ENCODE peak calls at places on chromosomes 4 and X, in six cellular contexts. W is tibial artery; U is lower leg skin; D is H7; B is effector memory CD4-positive, alpha-beta T cell; J is lung. R is an unnamed sample.

GRCh38 chr4:1354136-1354982 is 7.4 kb downstream of the UVSSA start:
- DNase-seq in J (no peak), W (no peak), D (peak), U (no peak), B (no peak), R (no peak)

GRCh38 chr4:39469429-39470077 is 10.7 kb downstream of the LIAS start:
- DNase-seq in W (peak), B (no peak), J (no peak), D (peak), U (no peak), R (peak)

GRCh38 chr4:27123050-27123768 is 262.6 kb downstream of the STIM2 start:
- DNase-seq in W (no peak), B (no peak), D (peak), U (no peak), J (no peak), R (no peak)

GRCh38 chrX:134026732-134027311 is 41.4 kb upstream of the GPC3 start:
- DNase-seq in W (peak), U (no peak), D (peak), J (peak), B (no peak), R (no peak)

GRCh38 chrX:77431227-77431626 is 16.0 kb upstream of the FGF16 start:
- DNase-seq in U (no peak), J (no peak), W (peak), B (no peak), D (no peak), R (peak)

GRCh38 chr4:41505161-41505653 is 32.8 kb upstream of the LIMCH1 start:
- DNase-seq in J (no peak), D (no peak), W (peak), B (no peak), U (no peak), R (no peak)

GRCh38 chrX:150094996-150095395 is 156.7 kb upstream of the EOLA2 start:
- DNase-seq in D (no peak), W (no peak), B (no peak), U (no peak), J (no peak), R (no peak)

GRCh38 chr4:168811793-168812651 is 198.0 kb downstream of the CBR4 start:
- DNase-seq in D (no peak), J (no peak), B (no peak), W (no peak), U (no peak), R (no peak)

GRCh38 chr4:138706206-138706605 is 309.4 kb upstream of the NOCT start:
- DNase-seq in B (no peak), W (no peak), U (no peak), D (no peak), J (no peak), R (no peak)

GRCh38 chrX:106286053-106286650 is 118.0 kb downstream of the PWWP3B start:
- DNase-seq in W (no peak), B (no peak), D (no peak), U (no peak), J (no peak), R (no peak)

GRCh38 chrX:26651755-26652154 is 435.8 kb downstream of the MAGEB5 start:
- DNase-seq in U (no peak), B (no peak), W (no peak), J (no peak), D (no peak), R (no peak)

GRCh38 chr4:188018262-188018661 is 22.7 kb downstream of the ZFP42 start:
- DNase-seq in U (no peak), B (no peak), D (no peak), J (no peak), W (no peak), R (no peak)

GRCh38 chr4:81648576-81649272 is 177.0 kb upstream of the RASGEF1B start:
- DNase-seq in B (no peak), J (no peak), W (no peak), D (no peak), U (no peak), R (peak)

GRCh38 chr4:114302472-114302871 is 296.1 kb upstream of the UGT8 start:
- DNase-seq in W (no peak), U (no peak), J (no peak), D (peak), B (no peak), R (no peak)

GRCh38 chr4:14428125-14428524 is 574.2 kb upstream of the CPEB2 start:
- DNase-seq in J (no peak), B (no peak), U (no peak), D (no peak), W (no peak), R (no peak)

GRCh38 chrX:78329486-78329885 is 2.1 kb upstream of the CYSLTR1 start:
- DNase-seq in B (no peak), D (no peak), J (no peak), U (no peak), W (no peak), R (no peak)

GRCh38 chr4:48943387-48943786 is 36.8 kb upstream of the OCIAD2 start:
- DNase-seq in J (no peak), U (no peak), W (no peak), B (no peak), D (peak), R (no peak)

GRCh38 chrX:38750551-38750950 is 50.7 kb upstream of the MID1IP1 start:
- DNase-seq in U (no peak), D (no peak), J (no peak), B (no peak), W (no peak), R (no peak)

GRCh38 chr4:48571471-48571870 is 81.4 kb downstream of the ZAR1 start:
- DNase-seq in U (no peak), D (no peak), W (no peak), J (no peak), B (no peak), R (no peak)

GRCh38 chrX:153844509-153845082 is 14.3 kb upstream of the PDZD4 start:
- DNase-seq in W (no peak), U (no peak), J (no peak), B (no peak), D (peak), R (no peak)
- H3K4me3 ChIP-seq in W (no peak), U (no peak), J (no peak), B (no peak), D (no peak), R (no peak)

GRCh38 chr4:133147922-133148689 is 988 bp upstream of the PCDH10 start:
- DNase-seq in B (no peak), W (no peak), D (peak), U (no peak), J (no peak), R (no peak)

GRCh38 chr4:133147365-133147821 is 1.7 kb upstream of the PCDH10 start:
- DNase-seq in U (no peak), W (no peak), D (peak), B (no peak), J (no peak), R (no peak)

GRCh38 chr4:133149364-133149695 is 236 bp downstream of the PCDH10 start:
- DNase-seq in D (no peak), W (no peak), B (no peak), U (no peak), J (no peak), R (no peak)

GRCh38 chr4:133149932-133150642 is 993 bp downstream of the PCDH10 start:
- DNase-seq in U (no peak), W (no peak), B (no peak), D (peak), J (no peak), R (no peak)

GRCh38 chr4:133148690-133149363 is at the start of gene PCDH10:
- DNase-seq in W (peak), D (peak), U (peak), J (peak), B (no peak), R (no peak)
- H3K4me3 ChIP-seq in W (peak), D (peak), U (peak), J (peak), B (no peak), R (no peak)

GRCh38 chrX:108732630-108733321 is 3.6 kb downstream of the IRS4 start:
- DNase-seq in J (no peak), D (peak), B (no peak), U (peak), W (no peak), R (no peak)
- H3K4me3 ChIP-seq in J (no peak), D (peak), B (no peak), U (no peak), W (no peak), R (no peak)

DNA sequence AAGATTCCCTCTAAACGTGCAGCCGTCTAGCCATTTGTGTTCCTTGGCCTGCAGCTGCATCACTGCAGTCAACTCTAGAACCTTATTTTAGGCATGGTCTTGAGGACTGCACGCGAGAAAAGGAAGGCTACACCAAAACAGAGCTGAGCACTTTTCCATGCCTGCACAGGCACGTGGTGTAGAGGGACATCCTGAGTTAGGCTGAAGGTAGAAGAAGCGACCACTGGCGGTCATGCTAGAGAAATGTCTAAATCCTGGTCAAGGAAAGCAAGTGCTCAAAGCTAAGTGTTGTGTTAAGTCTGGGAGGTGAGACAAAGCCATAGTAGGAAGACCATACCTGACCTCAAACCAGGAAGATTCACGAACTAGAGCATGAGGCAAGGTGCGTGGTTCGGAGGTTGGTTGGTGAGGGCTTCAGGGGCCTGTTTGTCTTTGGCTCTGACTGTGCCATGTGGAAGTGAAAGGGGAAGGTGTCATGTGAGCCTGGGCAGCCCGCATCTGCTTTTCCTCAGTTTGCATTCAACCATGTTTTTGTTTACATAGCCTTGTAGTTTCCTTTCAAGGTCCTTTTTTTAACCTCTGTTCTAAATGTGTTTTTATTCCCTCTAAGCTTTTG is 203.8 kb downstream of the AASDH start:
- DNase-seq in W (no peak), B (no peak), J (no peak), D (no peak), U (no peak), R (no peak)
- H3K4me3 ChIP-seq in W (no peak), B (no peak), J (no peak), D (no peak), U (no peak), R (no peak)

GRCh38 chr4:176791591-176792347 is 953 bp downstream of the VEGFC start:
- DNase-seq in W (no peak), J (no peak), B (no peak), D (peak), U (peak), R (no peak)
- H3K4me3 ChIP-seq in W (peak), J (peak), B (no peak), D (peak), U (peak), R (no peak)

GRCh38 chr4:7193040-7193958 is 961 bp downstream of the SORCS2 start:
- DNase-seq in J (no peak), B (no peak), U (peak), D (peak), W (no peak), R (no peak)
- H3K4me3 ChIP-seq in J (no peak), B (no peak), U (no peak), D (peak), W (peak), R (no peak)